ENCODE peak calls at places on chromosomes 4 and X, in seven cellular contexts. T is AG08395, B is HuH-7, F is NCI-H1694, M is OCI-LY7, U is IMR-90, N is HTR-8/SVneo. V is an unnamed sample.
A peak's percentile ranks its signal among the peaks of the same experiment; 100 is the strongest.

GRCh38 chrX:39674771-39675553 is 422.8 kb downstream of the BCOR start:
- DNase-seq in F (no peak), N (no peak), M (no peak), B (no peak), U (no peak), T (no peak), V (no peak)

GRCh38 chr4:174934360-174934759 is 16.2 kb downstream of the ADAM29 start:
- DNase-seq in U (no peak), F (no peak), B (no peak), N (no peak), M (no peak), T (no peak), V (no peak)

GRCh38 chrX:115642895-115643530 is 82.0 kb downstream of the PLS3 start:
- DNase-seq in U (peak; percentile 77), T (peak; percentile 57), M (peak; percentile 14), B (peak; percentile 30), F (peak; percentile 50), N (peak; percentile 4), V (peak; percentile 13)

GRCh38 chrX:76433219-76433618 is 5.7 kb downstream of the MAGEE1 start:
- DNase-seq in B (no peak), N (no peak), T (no peak), M (no peak), U (no peak), F (peak; percentile 23), V (no peak)

GRCh38 chr4:1458581-1458980 is 52.3 kb upstream of the NKX1-1 start:
- DNase-seq in T (no peak), B (no peak), N (no peak), U (no peak), M (no peak), F (no peak), V (no peak)

GRCh38 chr4:7210818-7211217 is 18.5 kb downstream of the SORCS2 start:
- DNase-seq in B (no peak), T (peak; percentile 87), M (no peak), U (peak; percentile 87), F (no peak), N (peak; percentile 70), V (no peak)

GRCh38 chrX:65516756-65517155 is 17.8 kb downstream of the LAS1L start:
- DNase-seq in M (no peak), T (no peak), B (no peak), F (no peak), U (no peak), N (no peak), V (no peak)

GRCh38 chrX:120223374-120223773 is 27.2 kb upstream of the ZBTB33 start:
- DNase-seq in N (no peak), F (no peak), T (no peak), B (no peak), M (no peak), U (no peak), V (no peak)

GRCh38 chrX:116009348-116009747 is 161.2 kb upstream of the AGTR2 start:
- DNase-seq in F (no peak), T (no peak), B (no peak), N (no peak), U (no peak), M (no peak), V (no peak)

GRCh38 chr4:136651278-136651667 is 881.0 kb downstream of the PCDH18 start:
- DNase-seq in U (peak; percentile 34), N (no peak), B (no peak), M (no peak), F (no peak), T (no peak), V (no peak)

GRCh38 chr4:40909363-40909876 is 159.7 kb downstream of the NSUN7 start:
- DNase-seq in T (peak; percentile 78), M (no peak), N (peak; percentile 65), F (no peak), B (no peak), U (peak; percentile 82), V (no peak)

GRCh38 chr4:73603854-73604584 is 16.2 kb downstream of the RASSF6 start:
- DNase-seq in B (no peak), M (no peak), N (no peak), T (no peak), F (no peak), U (peak; percentile 6), V (no peak)

GRCh38 chrX:102784550-102784949 is 64.0 kb downstream of the GPRASP3 start:
- DNase-seq in F (no peak), U (no peak), B (no peak), T (no peak), M (no peak), N (no peak), V (no peak)

GRCh38 chr4:145231906-145232700 is 51.7 kb upstream of the OTUD4 start:
- DNase-seq in F (no peak), T (peak; percentile 48), M (no peak), B (no peak), N (no peak), U (peak; percentile 65), V (no peak)